ENCODE peak calls at places on chromosomes 6 and 20, in six cellular contexts. X is NB4, R is foreskin fibroblast, B is kidney, Y is choroid plexus epithelial cell, C is mucosa of descending colon. L is an unnamed sample.

GRCh38 chr6:134609862-134610261 is 291.9 kb upstream of the SGK1 start:
- DNase-seq in X (no peak), R (no peak), B (no peak), Y (no peak), C (no peak), L (no peak)

GRCh38 chr20:57791946-57792328 is 82.1 kb upstream of the PMEPA1 start:
- DNase-seq in X (peak), R (no peak), B (no peak), Y (no peak), C (no peak), L (no peak)

GRCh38 chr6:50822078-50822476 is 3.4 kb downstream of the TFAP2B start:
- DNase-seq in X (no peak), R (peak), B (no peak), Y (no peak), C (no peak), L (peak)

GRCh38 chr6:31609519-31610406 is 5.3 kb upstream of the AIF1 start:
- DNase-seq in X (no peak), R (no peak), B (no peak), Y (no peak), C (no peak), L (no peak)

GRCh38 chr20:46994341-46994740 is 99.7 kb downstream of the EYA2 start:
- DNase-seq in X (no peak), R (no peak), B (no peak), Y (no peak), C (peak), L (peak)

GRCh38 chr6:38687549-38687948 is 15.4 kb downstream of the GLO1 start:
- DNase-seq in X (no peak), R (no peak), B (no peak), Y (no peak), C (no peak), L (no peak)

GRCh38 chr6:118495639-118496296 is 52.3 kb upstream of the PLN start:
- DNase-seq in X (peak), R (peak), B (no peak), Y (peak), C (no peak), L (peak)

GRCh38 chr6:90144928-90145520 is 151.6 kb downstream of the BACH2 start:
- DNase-seq in X (no peak), R (no peak), B (no peak), Y (no peak), C (no peak), L (no peak)

GRCh38 chr6:18963439-18963838 is 576.3 kb downstream of the RNF144B start:
- DNase-seq in X (no peak), R (no peak), B (peak), Y (no peak), C (no peak), L (no peak)

DNA sequence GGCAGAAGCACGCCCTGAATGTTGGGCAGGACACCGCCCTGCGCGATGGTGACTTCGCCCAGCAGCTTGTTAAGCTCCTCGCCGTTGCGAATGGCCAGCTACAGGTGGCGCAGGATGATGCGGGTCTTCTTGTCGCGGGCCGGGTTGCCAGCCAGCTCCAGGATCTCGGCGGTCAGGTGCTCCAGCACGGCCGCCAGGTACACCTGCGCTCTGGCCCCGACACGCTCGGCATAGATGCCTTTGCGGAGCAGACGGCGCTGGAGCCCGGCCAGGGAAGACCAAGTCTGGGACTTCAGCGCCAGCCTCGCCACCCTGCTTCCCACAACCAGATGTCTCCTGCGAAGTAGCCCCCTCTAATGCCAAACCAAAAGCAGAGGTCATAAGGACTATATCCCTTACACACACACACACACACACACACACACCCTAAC is 8.0 kb upstream of the SLC17A3 start:
- DNase-seq in X (no peak), R (peak), B (peak), Y (no peak), C (no peak), L (no peak)
- TF ChIP-seq CTCF in X (no peak), R (no peak), B (no peak), Y (no peak), C (no peak), L (no peak)

GRCh38 chr6:146545608-146546007 is 2.0 kb downstream of the RAB32 start:
- DNase-seq in X (peak), R (peak), B (no peak), Y (peak), C (peak), L (peak)

GRCh38 chr6:146544783-146545182 is 1.1 kb downstream of the RAB32 start:
- DNase-seq in X (peak), R (peak), B (no peak), Y (peak), C (peak), L (peak)

GRCh38 chr6:146547889-146548288 is 4.3 kb downstream of the RAB32 start:
- DNase-seq in X (no peak), R (no peak), B (no peak), Y (no peak), C (no peak), L (no peak)

GRCh38 chr6:146543940-146544661 is 468 bp downstream of the RAB32 start:
- DNase-seq in X (peak), R (peak), B (peak), Y (peak), C (peak), L (peak)

GRCh38 chr6:146546440-146546839 is 2.8 kb downstream of the RAB32 start:
- DNase-seq in X (peak), R (peak), B (no peak), Y (peak), C (no peak), L (peak)
- H3K4me3 ChIP-seq in X (peak), R (peak), B (no peak), Y (no peak), C (no peak), L (no peak)

GRCh38 chr6:28864321-28864923 is 59.4 kb downstream of the TRIM27 start:
- DNase-seq in X (no peak), R (peak), B (no peak), Y (peak), C (peak), L (no peak)
- TF ChIP-seq CTCF in X (no peak), R (no peak), B (no peak), Y (peak), C (no peak), L (no peak)

GRCh38 chr6:111485316-111485715 is 2.3 kb upstream of the REV3L start:
- DNase-seq in X (no peak), R (no peak), B (no peak), Y (peak), C (no peak), L (no peak)
- H3K4me3 ChIP-seq in X (peak), R (peak), B (no peak), Y (no peak), C (no peak), L (no peak)

GRCh38 chr6:163942790-163943189 is 528.3 kb downstream of the QKI start:
- DNase-seq in X (no peak), R (no peak), B (no peak), Y (no peak), C (no peak), L (no peak)
- TF ChIP-seq CTCF in X (no peak), R (no peak), B (no peak), Y (no peak), C (no peak), L (no peak)

GRCh38 chr6:159789377-159790148 is at the start of gene TCP1:
- DNase-seq in X (peak), R (peak), B (peak), Y (peak), C (peak), L (peak)

GRCh38 chr6:159790149-159790946 is at the start of gene MRPL18:
- DNase-seq in X (peak), R (peak), B (peak), Y (peak), C (peak), L (peak)

GRCh38 chr6:159788757-159789376 is 535 bp downstream of the TCP1 start:
- DNase-seq in X (peak), R (peak), B (peak), Y (peak), C (peak), L (peak)

GRCh38 chr6:159790947-159791598 is 806 bp downstream of the MRPL18 start:
- DNase-seq in X (peak), R (no peak), B (peak), Y (no peak), C (peak), L (peak)

GRCh38 chr6:159788276-159788675 is 1.1 kb downstream of the TCP1 start:
- DNase-seq in X (no peak), R (no peak), B (no peak), Y (no peak), C (peak), L (no peak)
- H3K4me3 ChIP-seq in X (peak), R (peak), B (peak), Y (peak), C (peak), L (peak)

L was measured in epithelial cell of esophagus.